ENCODE peak calls at places on chromosomes 6 and 20, in five cellular contexts. One of them, this sample, is unnamed.

GRCh38 chr6:166497087-166497899 is 89.2 kb downstream of the RAMACL start:
- DNase-seq in H1: no peak
- DNase-seq in NT2/D1: no peak
- DNase-seq in HepG2: no peak
- DNase-seq in GM12878: no peak
- DNase-seq in this sample: no peak

GRCh38 chr6:85537055-85537494 is 56.6 kb downstream of the SNX14 start:
- DNase-seq in H1: no peak
- DNase-seq in NT2/D1: no peak
- DNase-seq in HepG2: no peak
- DNase-seq in GM12878: no peak
- DNase-seq in this sample: no peak

GRCh38 chr6:1970151-1970561 is 275.2 kb downstream of the GMDS start:
- DNase-seq in H1: no peak
- DNase-seq in NT2/D1: no peak
- DNase-seq in HepG2: no peak
- DNase-seq in GM12878: no peak
- DNase-seq in this sample: no peak

GRCh38 chr6:138099832-138100231 is 7.4 kb downstream of the PERP start:
- DNase-seq in H1: no peak
- DNase-seq in NT2/D1: no peak
- DNase-seq in HepG2: no peak
- DNase-seq in GM12878: no peak
- DNase-seq in this sample: no peak

GRCh38 chr20:56483970-56484369 is 15.5 kb downstream of the RTF2 start:
- DNase-seq in H1: no peak
- DNase-seq in NT2/D1: no peak
- DNase-seq in HepG2: no peak
- DNase-seq in GM12878: no peak
- DNase-seq in this sample: no peak

GRCh38 chr6:129280719-129281118 is 397.8 kb downstream of the LAMA2 start:
- DNase-seq in H1: no peak
- DNase-seq in NT2/D1: no peak
- DNase-seq in HepG2: no peak
- DNase-seq in GM12878: no peak
- DNase-seq in this sample: no peak

GRCh38 chr20:49615401-49616153 is 47.6 kb upstream of the PTGIS start:
- DNase-seq in H1: no peak
- DNase-seq in NT2/D1: no peak
- DNase-seq in HepG2: peak; percentile 62
- DNase-seq in GM12878: no peak
- DNase-seq in this sample: no peak

GRCh38 chr6:144286503-144287393 is 1.6 kb downstream of the UTRN start:
- DNase-seq in H1: peak; percentile 76
- DNase-seq in NT2/D1: no peak
- DNase-seq in HepG2: peak; percentile 88
- DNase-seq in GM12878: no peak
- DNase-seq in this sample: peak; percentile 72

GRCh38 chr20:46230811-46231282 is 77.5 kb downstream of the CDH22 start:
- DNase-seq in H1: peak; percentile 83
- DNase-seq in NT2/D1: peak; percentile 71
- DNase-seq in HepG2: peak; percentile 25
- DNase-seq in GM12878: no peak
- DNase-seq in this sample: peak; percentile 53

GRCh38 chr6:157317129-157317814 is 6.0 kb downstream of the TMEM242 start:
- DNase-seq in H1: no peak
- DNase-seq in NT2/D1: no peak
- DNase-seq in HepG2: peak; percentile 48
- DNase-seq in GM12878: no peak
- DNase-seq in this sample: no peak

GRCh38 chr20:7151666-7152065 is 384.2 kb downstream of the BMP2 start:
- DNase-seq in H1: no peak
- DNase-seq in NT2/D1: no peak
- DNase-seq in HepG2: no peak
- DNase-seq in GM12878: no peak
- DNase-seq in this sample: no peak

GRCh38 chr6:142760152-142760551 is 184.8 kb downstream of the HIVEP2 start:
- DNase-seq in H1: no peak
- DNase-seq in NT2/D1: no peak
- DNase-seq in HepG2: no peak
- DNase-seq in GM12878: no peak
- DNase-seq in this sample: no peak

GRCh38 chr6:392441-393390 is 1.2 kb downstream of the IRF4 start:
- DNase-seq in H1: peak; percentile 80
- DNase-seq in NT2/D1: no peak
- DNase-seq in HepG2: no peak
- DNase-seq in GM12878: no peak
- DNase-seq in this sample: no peak

GRCh38 chr20:50259705-50260479 is 69.3 kb downstream of the CEBPB start:
- DNase-seq in H1: no peak
- DNase-seq in NT2/D1: no peak
- DNase-seq in HepG2: no peak
- DNase-seq in GM12878: no peak
- DNase-seq in this sample: no peak

GRCh38 chr20:16608265-16608636 is 35.0 kb upstream of the KIF16B start:
- DNase-seq in H1: peak; percentile 0
- DNase-seq in NT2/D1: no peak
- DNase-seq in HepG2: no peak
- DNase-seq in GM12878: no peak
- DNase-seq in this sample: no peak

GRCh38 chr20:56735087-56735642 is 106.1 kb downstream of the TFAP2C start:
- DNase-seq in H1: peak; percentile 58
- DNase-seq in NT2/D1: no peak
- DNase-seq in HepG2: no peak
- DNase-seq in GM12878: no peak
- DNase-seq in this sample: no peak

GRCh38 chr6:81939774-81940165 is 187.3 kb upstream of the TENT5A start:
- DNase-seq in H1: no peak
- DNase-seq in NT2/D1: no peak
- DNase-seq in HepG2: no peak
- DNase-seq in GM12878: no peak
- DNase-seq in this sample: no peak

GRCh38 chr6:137699036-137699683 is 167.9 kb upstream of the TNFAIP3 start:
- DNase-seq in H1: no peak
- DNase-seq in NT2/D1: no peak
- DNase-seq in HepG2: no peak
- DNase-seq in GM12878: no peak
- DNase-seq in this sample: no peak

GRCh38 chr6:37180075-37180474 is 10.1 kb downstream of the PIM1 start:
- DNase-seq in H1: no peak
- DNase-seq in NT2/D1: no peak
- DNase-seq in HepG2: no peak
- DNase-seq in GM12878: no peak
- DNase-seq in this sample: no peak

GRCh38 chr6:46419576-46420002 is 71.7 kb downstream of the RCAN2 start:
- DNase-seq in H1: peak; percentile 52
- DNase-seq in NT2/D1: peak; percentile 28
- DNase-seq in HepG2: peak; percentile 66
- DNase-seq in GM12878: peak; percentile 8
- DNase-seq in this sample: peak; percentile 51

GRCh38 chr20:33576432-33576883 is 85.7 kb upstream of the C20orf144 start:
- DNase-seq in H1: no peak
- DNase-seq in NT2/D1: no peak
- DNase-seq in HepG2: no peak
- DNase-seq in GM12878: no peak
- DNase-seq in this sample: peak; percentile 27

GRCh38 chr6:70686548-70687133 is 19.0 kb downstream of the SMAP1 start:
- DNase-seq in H1: no peak
- DNase-seq in NT2/D1: no peak
- DNase-seq in HepG2: peak; percentile 39
- DNase-seq in GM12878: no peak
- DNase-seq in this sample: no peak

GRCh38 chr6:159249150-159249549 is 80.0 kb downstream of the FNDC1 start:
- DNase-seq in H1: no peak
- DNase-seq in NT2/D1: no peak
- DNase-seq in HepG2: no peak
- DNase-seq in GM12878: no peak
- DNase-seq in this sample: no peak

GRCh38 chr6:36197739-36198221 is 1.2 kb downstream of the BRPF3 start:
- DNase-seq in H1: no peak
- DNase-seq in NT2/D1: no peak
- DNase-seq in HepG2: no peak
- DNase-seq in GM12878: no peak
- DNase-seq in this sample: no peak

GRCh38 chr20:17571153-17571527 is 1.3 kb downstream of the DSTN start:
- DNase-seq in H1: no peak
- DNase-seq in NT2/D1: no peak
- DNase-seq in HepG2: no peak
- DNase-seq in GM12878: no peak
- DNase-seq in this sample: no peak

GRCh38 chr6:36979343-36979742 is 6.7 kb downstream of the MTCH1 start:
- DNase-seq in H1: no peak
- DNase-seq in NT2/D1: no peak
- DNase-seq in HepG2: no peak
- DNase-seq in GM12878: no peak
- DNase-seq in this sample: no peak

GRCh38 chr6:100461273-100461919 is 3.3 kb downstream of the SIM1 start:
- DNase-seq in H1: peak; percentile 76
- DNase-seq in NT2/D1: no peak
- DNase-seq in HepG2: no peak
- DNase-seq in GM12878: no peak
- DNase-seq in this sample: peak; percentile 67

GRCh38 chr20:10984899-10985298 is 311.1 kb upstream of the JAG1 start:
- DNase-seq in H1: no peak
- DNase-seq in NT2/D1: no peak
- DNase-seq in HepG2: no peak
- DNase-seq in GM12878: no peak
- DNase-seq in this sample: no peak

GRCh38 chr6:65075705-65076104 is 631.3 kb downstream of the EYS start:
- DNase-seq in H1: no peak
- DNase-seq in NT2/D1: no peak
- DNase-seq in HepG2: no peak
- DNase-seq in GM12878: no peak
- DNase-seq in this sample: no peak

GRCh38 chr6:146990821-146991798 is 213.1 kb upstream of the STXBP5 start:
- DNase-seq in H1: no peak
- DNase-seq in NT2/D1: no peak
- DNase-seq in HepG2: peak; percentile 95
- DNase-seq in GM12878: no peak
- DNase-seq in this sample: no peak

GRCh38 chr6:146258206-146258605 is 229.3 kb downstream of the GRM1 start:
- DNase-seq in H1: no peak
- DNase-seq in NT2/D1: no peak
- DNase-seq in HepG2: no peak
- DNase-seq in GM12878: no peak
- DNase-seq in this sample: no peak

GRCh38 chr6:43335469-43335868 is 26.8 kb upstream of the CRIP3 start:
- DNase-seq in H1: no peak
- DNase-seq in NT2/D1: no peak
- DNase-seq in HepG2: no peak
- DNase-seq in GM12878: no peak
- DNase-seq in this sample: no peak

GRCh38 chr6:43331876-43332275 is 23.2 kb upstream of the CRIP3 start:
- DNase-seq in H1: no peak
- DNase-seq in NT2/D1: no peak
- DNase-seq in HepG2: no peak
- DNase-seq in GM12878: no peak
- DNase-seq in this sample: no peak

GRCh38 chr6:43331470-43331869 is 22.8 kb upstream of the CRIP3 start:
- DNase-seq in H1: no peak
- DNase-seq in NT2/D1: no peak
- DNase-seq in HepG2: no peak
- DNase-seq in GM12878: no peak
- DNase-seq in this sample: no peak

GRCh38 chr6:43338243-43338642 is 29.6 kb upstream of the CRIP3 start:
- DNase-seq in H1: no peak
- DNase-seq in NT2/D1: no peak
- DNase-seq in HepG2: no peak
- DNase-seq in GM12878: peak; percentile 72
- DNase-seq in this sample: no peak

GRCh38 chr6:43334466-43335095 is 26.0 kb upstream of the CRIP3 start:
- DNase-seq in H1: no peak
- DNase-seq in NT2/D1: peak; percentile 39
- DNase-seq in HepG2: peak; percentile 66
- DNase-seq in GM12878: no peak
- DNase-seq in this sample: peak; percentile 64
- TF ChIP-seq SUZ12 in H1: no peak
- TF ChIP-seq SUZ12 in NT2/D1: no peak
- TF ChIP-seq SUZ12 in HepG2: no peak
- TF ChIP-seq SUZ12 in GM12878: no peak
- TF ChIP-seq SUZ12 in this sample: no peak

GRCh38 chr6:139981066-139981624 is 606.7 kb upstream of the CITED2 start:
- DNase-seq in H1: no peak
- DNase-seq in NT2/D1: no peak
- DNase-seq in HepG2: no peak
- DNase-seq in GM12878: no peak
- DNase-seq in this sample: no peak
- TF ChIP-seq SUZ12 in H1: no peak
- TF ChIP-seq SUZ12 in NT2/D1: no peak
- TF ChIP-seq SUZ12 in HepG2: no peak
- TF ChIP-seq SUZ12 in GM12878: no peak
- TF ChIP-seq SUZ12 in this sample: no peak

DNA sequence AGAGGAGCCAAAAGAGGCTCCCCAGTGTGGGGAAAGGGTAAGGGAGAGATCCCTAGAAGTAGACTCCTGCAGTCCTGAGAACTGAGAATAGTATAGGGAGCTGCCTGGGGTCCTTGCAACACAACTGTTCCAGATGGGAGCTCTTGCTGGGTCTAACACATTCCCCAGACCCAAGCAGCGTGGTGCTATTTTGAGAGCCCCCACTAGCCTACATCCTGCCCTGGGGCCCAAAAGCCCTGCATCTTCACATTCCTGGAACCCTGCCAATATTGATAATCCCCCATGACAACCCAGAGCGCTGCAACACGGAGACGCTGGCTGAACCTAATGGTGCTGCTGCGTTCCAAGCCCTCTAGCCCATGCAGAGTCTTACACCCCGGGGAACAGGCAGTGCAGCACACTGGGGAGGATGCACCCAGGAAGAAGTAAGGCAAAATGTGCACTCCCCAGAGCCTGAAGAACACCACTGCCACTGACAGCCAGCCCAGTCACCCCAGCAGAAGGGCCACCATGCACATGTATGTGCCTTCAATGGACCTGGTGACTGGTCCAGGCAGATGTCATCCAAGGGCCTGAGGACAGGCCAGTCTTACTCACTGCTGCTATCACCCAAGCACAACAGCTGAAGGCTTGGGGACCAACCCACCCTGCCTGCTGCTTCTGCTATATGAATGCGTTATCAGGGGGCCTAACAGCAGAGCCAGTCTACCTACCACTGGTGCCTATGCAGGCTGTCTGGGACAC is 7.0 kb upstream of the RNF217 start:
- DNase-seq in H1: no peak
- DNase-seq in NT2/D1: no peak
- DNase-seq in HepG2: no peak
- DNase-seq in GM12878: no peak
- DNase-seq in this sample: no peak
- TF ChIP-seq SUZ12 in H1: no peak
- TF ChIP-seq SUZ12 in NT2/D1: no peak
- TF ChIP-seq SUZ12 in HepG2: no peak
- TF ChIP-seq SUZ12 in GM12878: no peak
- TF ChIP-seq SUZ12 in this sample: no peak

DNA sequence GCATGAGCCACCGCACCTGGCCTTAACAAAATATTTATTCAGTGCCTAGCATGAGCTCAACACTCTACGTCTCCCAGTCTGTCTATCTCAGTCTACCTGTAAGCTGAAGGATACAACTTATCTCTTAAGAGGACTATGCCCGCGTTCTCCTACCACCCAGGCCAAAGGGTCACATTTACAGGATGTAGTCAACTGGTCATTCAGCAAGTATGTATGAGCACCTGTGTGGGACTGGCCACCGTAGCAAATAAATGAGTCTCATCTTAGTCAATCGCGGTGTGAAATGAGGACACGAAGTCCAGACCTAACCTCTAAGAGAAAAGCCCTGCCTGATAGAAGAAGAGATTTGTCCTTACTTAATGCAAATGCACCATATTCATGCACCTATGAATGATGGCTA is 49.9 kb downstream of the MUC22 start:
- DNase-seq in H1: no peak
- DNase-seq in NT2/D1: no peak
- DNase-seq in HepG2: no peak
- DNase-seq in GM12878: no peak
- DNase-seq in this sample: no peak
- TF ChIP-seq SUZ12 in H1: no peak
- TF ChIP-seq SUZ12 in NT2/D1: no peak
- TF ChIP-seq SUZ12 in HepG2: no peak
- TF ChIP-seq SUZ12 in GM12878: no peak
- TF ChIP-seq SUZ12 in this sample: no peak

This sample was measured in HEK293T.